ENCODE peak calls at places on chromosomes 6 and 20, in eight cellular contexts. One of them, this sample, is unnamed.

GRCh38 chr6:2765166-2765895 is at the start of gene WRNIP1:
- DNase-seq in GM23338: peak
- DNase-seq in Panc1: peak
- DNase-seq in lower lobe of right lung: peak
- DNase-seq in tibial nerve: peak
- DNase-seq in neural progenitor cell: peak
- DNase-seq in SJCRH30: peak
- DNase-seq in uterus: peak
- DNase-seq in this sample: peak

GRCh38 chr6:27592481-27593199 is 119.7 kb upstream of the ZNF184 start:
- DNase-seq in GM23338: peak
- DNase-seq in Panc1: peak
- DNase-seq in lower lobe of right lung: no peak
- DNase-seq in tibial nerve: no peak
- DNase-seq in neural progenitor cell: peak
- DNase-seq in SJCRH30: peak
- DNase-seq in uterus: no peak
- DNase-seq in this sample: no peak

GRCh38 chr6:57432919-57433684 is 115.7 kb downstream of the PRIM2 start:
- DNase-seq in GM23338: no peak
- DNase-seq in Panc1: no peak
- DNase-seq in lower lobe of right lung: no peak
- DNase-seq in tibial nerve: no peak
- DNase-seq in neural progenitor cell: no peak
- DNase-seq in SJCRH30: no peak
- DNase-seq in uterus: no peak
- DNase-seq in this sample: no peak

GRCh38 chr6:47653706-47654105 is 44.7 kb upstream of the ADGRF4 start:
- DNase-seq in GM23338: no peak
- DNase-seq in Panc1: no peak
- DNase-seq in lower lobe of right lung: no peak
- DNase-seq in tibial nerve: no peak
- DNase-seq in neural progenitor cell: no peak
- DNase-seq in SJCRH30: no peak
- DNase-seq in uterus: no peak
- DNase-seq in this sample: no peak

GRCh38 chr6:116667620-116668019 is 946 bp downstream of the ZUP1 start:
- DNase-seq in GM23338: no peak
- DNase-seq in Panc1: no peak
- DNase-seq in lower lobe of right lung: no peak
- DNase-seq in tibial nerve: no peak
- DNase-seq in neural progenitor cell: no peak
- DNase-seq in SJCRH30: no peak
- DNase-seq in uterus: no peak
- DNase-seq in this sample: no peak

GRCh38 chr20:38970302-38970701 is 8.2 kb downstream of the DHX35 start:
- DNase-seq in GM23338: no peak
- DNase-seq in Panc1: peak
- DNase-seq in lower lobe of right lung: no peak
- DNase-seq in tibial nerve: no peak
- DNase-seq in neural progenitor cell: no peak
- DNase-seq in SJCRH30: no peak
- DNase-seq in uterus: no peak
- DNase-seq in this sample: no peak

GRCh38 chr20:35739294-35740163 is 2.5 kb downstream of the RBM39 start:
- DNase-seq in GM23338: peak
- DNase-seq in Panc1: no peak
- DNase-seq in lower lobe of right lung: no peak
- DNase-seq in tibial nerve: no peak
- DNase-seq in neural progenitor cell: peak
- DNase-seq in SJCRH30: no peak
- DNase-seq in uterus: no peak
- DNase-seq in this sample: no peak

GRCh38 chr20:26163890-26164289 is 467.2 kb upstream of the ZNF337 start:
- DNase-seq in GM23338: no peak
- DNase-seq in Panc1: no peak
- DNase-seq in lower lobe of right lung: no peak
- DNase-seq in tibial nerve: no peak
- DNase-seq in neural progenitor cell: no peak
- DNase-seq in SJCRH30: peak
- DNase-seq in uterus: no peak
- DNase-seq in this sample: no peak

GRCh38 chr6:44245391-44245911 is 1.4 kb upstream of the HSP90AB1 start:
- DNase-seq in GM23338: no peak
- DNase-seq in Panc1: no peak
- DNase-seq in lower lobe of right lung: no peak
- DNase-seq in tibial nerve: no peak
- DNase-seq in neural progenitor cell: peak
- DNase-seq in SJCRH30: no peak
- DNase-seq in uterus: no peak
- DNase-seq in this sample: no peak

GRCh38 chr20:51651921-51652549 is 109.5 kb upstream of the NFATC2 start:
- DNase-seq in GM23338: no peak
- DNase-seq in Panc1: no peak
- DNase-seq in lower lobe of right lung: no peak
- DNase-seq in tibial nerve: no peak
- DNase-seq in neural progenitor cell: no peak
- DNase-seq in SJCRH30: no peak
- DNase-seq in uterus: no peak
- DNase-seq in this sample: no peak

GRCh38 chr6:158622545-158623190 is 21.9 kb downstream of the DYNLT1 start:
- DNase-seq in GM23338: no peak
- DNase-seq in Panc1: no peak
- DNase-seq in lower lobe of right lung: no peak
- DNase-seq in tibial nerve: no peak
- DNase-seq in neural progenitor cell: no peak
- DNase-seq in SJCRH30: no peak
- DNase-seq in uterus: no peak
- DNase-seq in this sample: no peak

GRCh38 chr6:119328866-119329806 is 20.4 kb downstream of the MAN1A1 start:
- DNase-seq in GM23338: no peak
- DNase-seq in Panc1: no peak
- DNase-seq in lower lobe of right lung: no peak
- DNase-seq in tibial nerve: no peak
- DNase-seq in neural progenitor cell: no peak
- DNase-seq in SJCRH30: no peak
- DNase-seq in uterus: no peak
- DNase-seq in this sample: no peak

GRCh38 chr6:9766240-9766915 is 648.5 kb downstream of the TFAP2A start:
- DNase-seq in GM23338: no peak
- DNase-seq in Panc1: no peak
- DNase-seq in lower lobe of right lung: no peak
- DNase-seq in tibial nerve: no peak
- DNase-seq in neural progenitor cell: no peak
- DNase-seq in SJCRH30: peak
- DNase-seq in uterus: no peak
- DNase-seq in this sample: no peak

GRCh38 chr6:128063850-128064539 is 163.1 kb upstream of the THEMIS start:
- DNase-seq in GM23338: no peak
- DNase-seq in Panc1: no peak
- DNase-seq in lower lobe of right lung: no peak
- DNase-seq in tibial nerve: no peak
- DNase-seq in neural progenitor cell: no peak
- DNase-seq in SJCRH30: no peak
- DNase-seq in uterus: no peak
- DNase-seq in this sample: no peak

GRCh38 chr6:37517411-37517812 is 17.7 kb upstream of the CCDC167 start:
- DNase-seq in GM23338: no peak
- DNase-seq in Panc1: no peak
- DNase-seq in lower lobe of right lung: no peak
- DNase-seq in tibial nerve: no peak
- DNase-seq in neural progenitor cell: no peak
- DNase-seq in SJCRH30: no peak
- DNase-seq in uterus: no peak
- DNase-seq in this sample: no peak

GRCh38 chr6:33799714-33800113 is 4.1 kb downstream of the MLN start:
- DNase-seq in GM23338: no peak
- DNase-seq in Panc1: no peak
- DNase-seq in lower lobe of right lung: no peak
- DNase-seq in tibial nerve: no peak
- DNase-seq in neural progenitor cell: no peak
- DNase-seq in SJCRH30: no peak
- DNase-seq in uterus: no peak
- DNase-seq in this sample: no peak

GRCh38 chr20:20228351-20228750 is 139.6 kb upstream of the INSM1 start:
- DNase-seq in GM23338: no peak
- DNase-seq in Panc1: no peak
- DNase-seq in lower lobe of right lung: no peak
- DNase-seq in tibial nerve: no peak
- DNase-seq in neural progenitor cell: no peak
- DNase-seq in SJCRH30: no peak
- DNase-seq in uterus: no peak
- DNase-seq in this sample: no peak

GRCh38 chr6:107716688-107717089 is 107.4 kb downstream of the SCML4 start:
- DNase-seq in GM23338: peak
- DNase-seq in Panc1: no peak
- DNase-seq in lower lobe of right lung: no peak
- DNase-seq in tibial nerve: no peak
- DNase-seq in neural progenitor cell: no peak
- DNase-seq in SJCRH30: peak
- DNase-seq in uterus: no peak
- DNase-seq in this sample: no peak

GRCh38 chr6:88708197-88708744 is 255.1 kb downstream of the RNGTT start:
- DNase-seq in GM23338: no peak
- DNase-seq in Panc1: no peak
- DNase-seq in lower lobe of right lung: no peak
- DNase-seq in tibial nerve: no peak
- DNase-seq in neural progenitor cell: no peak
- DNase-seq in SJCRH30: no peak
- DNase-seq in uterus: no peak
- DNase-seq in this sample: no peak

GRCh38 chr6:22133352-22133751 is 163.5 kb downstream of the PRL start:
- DNase-seq in GM23338: no peak
- DNase-seq in Panc1: no peak
- DNase-seq in lower lobe of right lung: no peak
- DNase-seq in tibial nerve: no peak
- DNase-seq in neural progenitor cell: no peak
- DNase-seq in SJCRH30: peak
- DNase-seq in uterus: no peak
- DNase-seq in this sample: peak

GRCh38 chr6:28923318-28924102 is at the start of gene TRIM27:
- DNase-seq in GM23338: peak
- DNase-seq in Panc1: no peak
- DNase-seq in lower lobe of right lung: peak
- DNase-seq in tibial nerve: peak
- DNase-seq in neural progenitor cell: peak
- DNase-seq in SJCRH30: peak
- DNase-seq in uterus: peak
- DNase-seq in this sample: peak

GRCh38 chr6:44022296-44022661 is 105.0 kb downstream of the MRPL14 start:
- DNase-seq in GM23338: no peak
- DNase-seq in Panc1: no peak
- DNase-seq in lower lobe of right lung: no peak
- DNase-seq in tibial nerve: no peak
- DNase-seq in neural progenitor cell: no peak
- DNase-seq in SJCRH30: no peak
- DNase-seq in uterus: no peak
- DNase-seq in this sample: no peak

DNA sequence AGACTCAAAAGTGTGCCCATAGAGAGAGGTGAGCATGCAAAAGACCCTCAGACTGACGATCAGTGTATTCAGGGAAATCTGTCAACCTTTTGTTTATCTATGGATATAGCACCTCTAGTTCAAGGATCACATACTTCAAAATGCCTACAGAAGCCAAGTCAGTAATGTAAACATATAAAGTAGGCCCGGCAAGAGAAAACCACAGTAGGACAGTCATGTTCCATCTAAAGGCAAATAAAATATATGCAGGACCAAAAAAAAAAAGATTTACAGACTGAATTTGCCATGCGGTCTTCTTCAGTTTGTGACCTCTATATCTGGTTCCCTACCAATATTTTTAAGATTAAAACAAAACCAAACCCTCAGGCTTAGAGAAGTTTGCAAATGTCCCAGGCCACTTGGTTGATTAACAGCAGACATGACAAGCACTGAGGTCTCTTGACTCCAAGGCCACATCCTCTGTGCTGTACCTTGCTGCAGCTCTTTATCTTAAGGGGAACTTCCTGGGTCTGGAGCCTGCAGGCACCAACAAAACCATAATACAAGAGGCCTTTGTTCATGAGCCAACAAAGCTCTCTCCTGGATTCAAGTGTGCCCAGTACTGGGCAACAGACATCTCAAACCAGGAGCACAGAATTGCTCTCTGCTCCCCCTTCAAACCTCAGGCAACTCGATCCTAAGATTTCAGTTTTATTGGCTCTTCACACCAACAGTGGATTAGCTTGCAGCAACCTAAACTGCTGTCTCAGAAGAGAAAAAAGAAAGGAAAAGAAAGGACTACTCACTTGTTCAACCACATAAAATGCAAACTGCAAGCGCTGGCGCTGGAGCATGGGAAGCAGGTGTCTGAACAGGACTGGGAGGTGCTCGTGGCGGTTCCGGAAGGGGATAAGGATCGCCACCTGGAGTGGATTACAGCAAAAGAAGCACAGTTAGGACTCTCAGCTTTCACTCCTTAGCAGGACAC is 71.7 kb downstream of the B4GALT5 start:
- DNase-seq in GM23338: no peak
- DNase-seq in Panc1: no peak
- DNase-seq in lower lobe of right lung: no peak
- DNase-seq in tibial nerve: no peak
- DNase-seq in neural progenitor cell: peak
- DNase-seq in SJCRH30: peak
- DNase-seq in uterus: no peak
- DNase-seq in this sample: no peak
- H3K27ac ChIP-seq in GM23338: no peak
- H3K27ac ChIP-seq in Panc1: peak
- H3K27ac ChIP-seq in lower lobe of right lung: peak
- H3K27ac ChIP-seq in tibial nerve: no peak
- H3K27ac ChIP-seq in neural progenitor cell: peak
- H3K27ac ChIP-seq in SJCRH30: no peak
- H3K27ac ChIP-seq in uterus: no peak
- H3K27ac ChIP-seq in this sample: peak

GRCh38 chr6:126341126-126341525 is 1.2 kb downstream of the CENPW start:
- DNase-seq in GM23338: no peak
- DNase-seq in Panc1: no peak
- DNase-seq in lower lobe of right lung: no peak
- DNase-seq in tibial nerve: no peak
- DNase-seq in neural progenitor cell: no peak
- DNase-seq in SJCRH30: no peak
- DNase-seq in uterus: no peak
- DNase-seq in this sample: no peak
- H3K4me3 ChIP-seq in GM23338: peak
- H3K4me3 ChIP-seq in Panc1: peak
- H3K4me3 ChIP-seq in lower lobe of right lung: peak
- H3K4me3 ChIP-seq in tibial nerve: no peak
- H3K4me3 ChIP-seq in neural progenitor cell: peak
- H3K4me3 ChIP-seq in SJCRH30: peak
- H3K4me3 ChIP-seq in uterus: peak
- H3K4me3 ChIP-seq in this sample: peak

GRCh38 chr20:62381842-62382241 is 5.1 kb upstream of the RPS21 start:
- DNase-seq in GM23338: no peak
- DNase-seq in Panc1: no peak
- DNase-seq in lower lobe of right lung: no peak
- DNase-seq in tibial nerve: no peak
- DNase-seq in neural progenitor cell: no peak
- DNase-seq in SJCRH30: no peak
- DNase-seq in uterus: no peak
- DNase-seq in this sample: no peak
- H3K27ac ChIP-seq in GM23338: peak
- H3K27ac ChIP-seq in Panc1: peak
- H3K27ac ChIP-seq in lower lobe of right lung: peak
- H3K27ac ChIP-seq in tibial nerve: no peak
- H3K27ac ChIP-seq in neural progenitor cell: no peak
- H3K27ac ChIP-seq in SJCRH30: no peak
- H3K27ac ChIP-seq in uterus: peak
- H3K27ac ChIP-seq in this sample: peak

GRCh38 chr6:5671162-5671561 is 335.6 kb downstream of the NRN1 start:
- DNase-seq in GM23338: no peak
- DNase-seq in Panc1: no peak
- DNase-seq in lower lobe of right lung: peak
- DNase-seq in tibial nerve: no peak
- DNase-seq in neural progenitor cell: no peak
- DNase-seq in SJCRH30: no peak
- DNase-seq in uterus: peak
- DNase-seq in this sample: no peak
- H3K4me3 ChIP-seq in GM23338: no peak
- H3K4me3 ChIP-seq in Panc1: no peak
- H3K4me3 ChIP-seq in lower lobe of right lung: no peak
- H3K4me3 ChIP-seq in tibial nerve: no peak
- H3K4me3 ChIP-seq in neural progenitor cell: no peak
- H3K4me3 ChIP-seq in SJCRH30: no peak
- H3K4me3 ChIP-seq in uterus: no peak
- H3K4me3 ChIP-seq in this sample: no peak

This sample was measured in gastrocnemius medialis.